ENCODE peak calls at places on chromosome 4, in seven cellular contexts. R is prostate gland, L is stomach, A is H1, D is endothelial cell of umbilical vein, Y is K562, O is GM12878. T is an unnamed sample.

GRCh38 chr4:74624351-74625151 is 169.8 kb downstream of the BTC start:
- DNase-seq in R (no peak), L (no peak), A (no peak), D (peak), Y (peak), O (no peak), T (no peak)

GRCh38 chr4:77044458-77045124 is 31.2 kb downstream of the CCNI start:
- DNase-seq in R (no peak), L (no peak), A (no peak), D (peak), Y (peak), O (peak), T (no peak)

GRCh38 chr4:147103403-147103946 is 157.8 kb upstream of the TTC29 start:
- DNase-seq in R (no peak), L (no peak), A (no peak), D (peak), Y (no peak), O (no peak), T (no peak)

GRCh38 chr4:2333916-2334644 is 72.2 kb upstream of the MXD4 start:
- DNase-seq in R (no peak), L (no peak), A (no peak), D (no peak), Y (no peak), O (no peak), T (no peak)

GRCh38 chr4:74397748-74398426 is 32.9 kb downstream of the EREG start:
- DNase-seq in R (no peak), L (no peak), A (no peak), D (peak), Y (no peak), O (no peak), T (no peak)

GRCh38 chr4:186820371-186820990 is 96.8 kb upstream of the FAT1 start:
- DNase-seq in R (no peak), L (no peak), A (no peak), D (peak), Y (peak), O (no peak), T (no peak)

GRCh38 chr4:76199664-76200211 is 13.9 kb downstream of the SCARB2 start:
- DNase-seq in R (no peak), L (peak), A (no peak), D (peak), Y (no peak), O (peak), T (peak)

GRCh38 chr4:130067419-130067818 is 971.5 kb downstream of the C4orf33 start:
- DNase-seq in R (no peak), L (no peak), A (no peak), D (no peak), Y (no peak), O (no peak), T (no peak)

GRCh38 chr4:175450446-175450845 is 361.6 kb downstream of the GPM6A start:
- DNase-seq in R (no peak), L (no peak), A (no peak), D (no peak), Y (no peak), O (no peak), T (no peak)

GRCh38 chr4:147525494-147526271 is 44.8 kb downstream of the EDNRA start:
- DNase-seq in R (no peak), L (no peak), A (no peak), D (no peak), Y (no peak), O (no peak), T (no peak)

GRCh38 chr4:12041828-12042227 is 613.1 kb upstream of the HS3ST1 start:
- DNase-seq in R (no peak), L (no peak), A (no peak), D (no peak), Y (peak), O (no peak), T (no peak)

GRCh38 chr4:5212255-5213032 is 161.2 kb downstream of the STK32B start:
- DNase-seq in R (no peak), L (no peak), A (no peak), D (no peak), Y (no peak), O (no peak), T (no peak)

GRCh38 chr4:24228692-24229091 is 338.8 kb upstream of the PPARGC1A start:
- DNase-seq in R (no peak), L (no peak), A (no peak), D (no peak), Y (no peak), O (no peak), T (no peak)

GRCh38 chr4:46146993-46147392 is 23.1 kb upstream of the GABRG1 start:
- DNase-seq in R (no peak), L (no peak), A (no peak), D (no peak), Y (no peak), O (no peak), T (no peak)

GRCh38 chr4:98659106-98659592 is 738 bp upstream of the TSPAN5 start:
- DNase-seq in R (no peak), L (no peak), A (no peak), D (no peak), Y (no peak), O (no peak), T (no peak)

GRCh38 chr4:39062094-39062493 is at the start of gene KLHL5:
- DNase-seq in R (no peak), L (no peak), A (no peak), D (no peak), Y (no peak), O (no peak), T (no peak)

GRCh38 chr4:40990202-40990898 is 224.0 kb downstream of the APBB2 start:
- DNase-seq in R (no peak), L (no peak), A (no peak), D (peak), Y (no peak), O (peak), T (no peak)

GRCh38 chr4:78776729-78777555 is 792 bp downstream of the BMP2K start:
- DNase-seq in R (peak), L (peak), A (peak), D (peak), Y (peak), O (no peak), T (peak)
- TF ChIP-seq POLR2A in R (no peak), L (no peak), A (no peak), D (no peak), Y (peak), O (peak), T (no peak)

GRCh38 chr4:154329939-154330338 is 161.7 kb downstream of the DCHS2 start:
- DNase-seq in R (no peak), L (no peak), A (no peak), D (no peak), Y (no peak), O (no peak), T (no peak)

GRCh38 chr4:154335588-154335987 is 156.0 kb downstream of the DCHS2 start:
- DNase-seq in R (no peak), L (no peak), A (no peak), D (no peak), Y (no peak), O (no peak), T (no peak)

GRCh38 chr4:154329268-154329858 is 162.2 kb downstream of the DCHS2 start:
- DNase-seq in R (no peak), L (no peak), A (no peak), D (no peak), Y (peak), O (no peak), T (no peak)

GRCh38 chr4:154328030-154328429 is 163.6 kb downstream of the DCHS2 start:
- DNase-seq in R (no peak), L (no peak), A (no peak), D (no peak), Y (no peak), O (no peak), T (no peak)

DNA sequence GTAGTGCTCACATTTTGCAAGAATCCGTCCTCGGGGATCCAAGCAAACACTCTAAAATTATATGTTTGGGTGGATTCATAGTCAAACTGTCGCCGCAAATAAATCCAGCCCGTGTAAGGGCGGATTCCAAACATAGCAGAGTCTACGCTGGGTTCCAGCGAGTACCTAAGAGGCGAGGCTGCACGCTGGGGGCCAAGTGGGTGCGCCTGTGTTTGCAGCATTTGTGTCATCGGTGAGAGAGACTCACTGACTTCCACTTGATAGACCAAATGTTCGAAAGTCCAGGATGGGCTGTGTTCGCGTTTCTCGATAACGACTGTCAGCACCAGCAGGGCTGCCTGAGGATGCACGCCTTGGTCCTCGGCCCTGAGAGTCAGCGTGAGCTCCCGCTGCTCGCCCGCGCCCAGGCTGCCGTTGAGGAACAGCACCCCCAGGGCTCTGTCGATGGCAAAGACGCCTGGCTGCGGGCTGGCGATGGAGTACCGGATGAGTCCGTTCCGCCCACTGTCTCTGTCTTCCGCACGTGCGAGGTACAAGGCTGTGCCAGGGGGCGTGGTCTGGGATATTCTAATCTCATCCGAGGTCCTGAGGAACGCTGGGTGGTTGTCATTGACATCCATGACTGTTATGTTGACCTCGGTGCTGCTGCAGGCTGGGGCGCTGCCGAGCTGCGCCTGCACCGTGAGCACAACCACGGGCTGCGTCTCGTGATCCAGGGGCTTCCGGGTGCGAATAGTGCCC is 158.7 kb downstream of the DCHS2 start:
- DNase-seq in R (no peak), L (no peak), A (peak), D (no peak), Y (peak), O (peak), T (no peak)
- TF ChIP-seq POLR2AphosphoS5 in R (no peak), L (no peak), A (no peak), D (no peak), Y (no peak), O (no peak), T (no peak)

DNA sequence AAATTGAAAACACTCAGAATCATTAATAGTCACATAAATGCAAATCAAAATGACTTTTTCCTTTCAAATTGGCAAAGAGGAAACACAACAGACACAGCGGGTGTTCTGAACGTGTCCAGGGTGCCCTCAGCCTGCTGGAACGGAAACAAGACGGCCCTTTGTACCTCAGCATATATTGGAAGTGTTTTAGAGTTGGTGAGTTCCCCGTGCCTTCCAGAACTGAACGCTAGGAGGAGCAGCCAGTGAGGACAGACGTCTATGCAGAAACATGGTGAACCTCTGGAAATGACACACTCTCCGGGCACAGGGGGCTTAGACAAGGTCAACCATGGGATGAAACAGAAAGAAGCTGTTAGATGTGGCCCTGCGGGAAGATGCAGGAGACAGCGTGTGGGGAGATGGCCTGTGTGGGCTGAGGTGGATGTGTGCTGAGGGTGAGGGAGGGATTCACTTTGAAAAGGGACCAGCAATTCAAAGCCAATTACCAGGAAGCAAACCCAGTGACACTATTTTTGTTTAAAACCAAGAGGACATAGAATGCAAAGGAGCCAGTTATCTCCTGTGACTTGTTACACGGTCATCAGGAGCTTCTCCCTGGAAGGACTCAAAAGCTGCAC is 40.4 kb downstream of the RNF212 start:
- DNase-seq in R (peak), L (peak), A (no peak), D (peak), Y (peak), O (no peak), T (no peak)
- TF ChIP-seq POLR2A in R (no peak), L (no peak), A (no peak), D (no peak), Y (no peak), O (no peak), T (no peak)

DNA sequence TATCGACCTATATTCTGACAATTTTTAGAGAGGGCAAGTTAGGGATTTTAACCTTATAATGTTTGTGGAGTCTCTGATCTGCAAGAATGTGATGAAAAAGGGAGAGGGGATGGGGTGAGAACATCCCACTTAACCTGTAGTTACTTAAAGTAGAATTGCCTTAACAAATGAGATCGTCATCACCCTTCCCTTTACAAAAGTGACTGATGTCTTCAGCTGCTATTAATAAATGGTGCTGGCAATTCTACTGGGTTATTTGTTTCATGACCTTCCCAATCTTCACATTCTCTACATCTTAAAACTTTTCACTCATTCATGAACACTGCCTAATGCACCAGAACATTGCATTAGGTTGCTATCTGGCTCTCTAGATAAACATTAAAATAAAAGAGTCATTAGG is 873.4 kb upstream of the LCORL start:
- DNase-seq in R (no peak), L (no peak), A (no peak), D (no peak), Y (no peak), O (no peak), T (no peak)
- TF ChIP-seq POLR2AphosphoS5 in R (no peak), L (no peak), A (no peak), D (no peak), Y (no peak), O (no peak), T (no peak)

DNA sequence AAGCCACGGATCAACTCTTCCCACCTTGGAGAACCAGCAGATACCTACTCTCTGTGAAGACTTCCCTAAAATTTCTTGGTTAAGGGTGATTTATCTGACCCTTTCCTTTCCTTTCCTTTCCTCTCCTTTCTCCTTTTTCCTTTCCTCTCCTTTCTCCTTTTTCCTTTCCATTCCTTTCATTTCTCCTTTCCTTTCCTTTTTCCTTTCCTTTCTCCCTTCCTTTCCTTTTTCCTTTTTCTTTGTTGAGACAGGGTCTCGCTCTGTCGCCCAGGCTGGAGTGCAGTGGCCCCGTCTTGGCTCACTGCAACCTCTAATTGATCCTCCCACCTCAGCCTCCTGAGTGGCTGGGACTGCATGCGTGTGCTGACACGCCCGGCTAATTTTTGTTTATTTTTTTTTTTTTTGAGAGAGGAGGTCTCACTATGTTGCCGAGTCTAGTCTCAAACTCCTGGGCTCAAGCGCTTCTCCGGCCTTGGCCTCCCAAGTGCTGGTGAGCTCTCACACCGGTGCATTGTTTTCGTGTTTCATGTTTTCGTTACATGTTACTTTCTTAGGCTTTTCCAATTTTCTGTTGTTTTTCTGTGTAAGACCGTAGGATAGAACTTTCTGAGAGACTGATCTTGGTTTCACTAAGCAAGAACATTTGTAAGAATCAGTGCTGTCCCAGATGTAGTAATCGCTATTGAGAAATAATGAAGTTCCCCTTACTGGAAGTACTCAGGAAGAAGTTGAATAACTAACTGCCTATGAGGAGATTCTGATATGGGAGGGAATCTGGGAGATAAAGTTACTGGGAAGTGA is 2.0 kb downstream of the TMEM165 start:
- DNase-seq in R (no peak), L (no peak), A (no peak), D (peak), Y (peak), O (no peak), T (no peak)
- TF ChIP-seq POLR2A in R (no peak), L (peak), A (no peak), D (no peak), Y (peak), O (no peak), T (no peak)

GRCh38 chr4:21514022-21514421 is 434.6 kb downstream of the KCNIP4 start:
- DNase-seq in R (no peak), L (no peak), A (no peak), D (peak), Y (no peak), O (no peak), T (no peak)

GRCh38 chr4:21512351-21512750 is 436.2 kb downstream of the KCNIP4 start:
- DNase-seq in R (peak), L (no peak), A (no peak), D (peak), Y (peak), O (no peak), T (no peak)

GRCh38 chr4:21522296-21522695 is 426.3 kb downstream of the KCNIP4 start:
- DNase-seq in R (no peak), L (no peak), A (no peak), D (no peak), Y (no peak), O (no peak), T (no peak)

GRCh38 chr4:21517460-21517859 is 431.1 kb downstream of the KCNIP4 start:
- DNase-seq in R (no peak), L (no peak), A (no peak), D (no peak), Y (no peak), O (no peak), T (no peak)
- TF ChIP-seq POLR2AphosphoS5 in R (no peak), L (no peak), A (no peak), D (no peak), Y (no peak), O (no peak), T (no peak)

GRCh38 chr4:119615068-119615744 is 13.4 kb downstream of the PDE5A start:
- DNase-seq in R (no peak), L (no peak), A (no peak), D (peak), Y (no peak), O (no peak), T (no peak)
- TF ChIP-seq POLR2A in R (no peak), L (no peak), A (no peak), D (no peak), Y (no peak), O (no peak), T (no peak)

GRCh38 chr4:17619416-17620105 is 5.1 kb downstream of the MED28 start:
- DNase-seq in R (no peak), L (no peak), A (no peak), D (no peak), Y (no peak), O (no peak), T (no peak)
- TF ChIP-seq POLR2AphosphoS5 in R (no peak), L (no peak), A (no peak), D (no peak), Y (peak), O (no peak), T (no peak)

GRCh38 chr4:145732895-145733880 is 53.2 kb downstream of the C4orf51 start:
- DNase-seq in R (peak), L (peak), A (peak), D (peak), Y (peak), O (peak), T (peak)
- TF ChIP-seq POLR2A in R (peak), L (no peak), A (peak), D (peak), Y (peak), O (peak), T (peak)

DNA sequence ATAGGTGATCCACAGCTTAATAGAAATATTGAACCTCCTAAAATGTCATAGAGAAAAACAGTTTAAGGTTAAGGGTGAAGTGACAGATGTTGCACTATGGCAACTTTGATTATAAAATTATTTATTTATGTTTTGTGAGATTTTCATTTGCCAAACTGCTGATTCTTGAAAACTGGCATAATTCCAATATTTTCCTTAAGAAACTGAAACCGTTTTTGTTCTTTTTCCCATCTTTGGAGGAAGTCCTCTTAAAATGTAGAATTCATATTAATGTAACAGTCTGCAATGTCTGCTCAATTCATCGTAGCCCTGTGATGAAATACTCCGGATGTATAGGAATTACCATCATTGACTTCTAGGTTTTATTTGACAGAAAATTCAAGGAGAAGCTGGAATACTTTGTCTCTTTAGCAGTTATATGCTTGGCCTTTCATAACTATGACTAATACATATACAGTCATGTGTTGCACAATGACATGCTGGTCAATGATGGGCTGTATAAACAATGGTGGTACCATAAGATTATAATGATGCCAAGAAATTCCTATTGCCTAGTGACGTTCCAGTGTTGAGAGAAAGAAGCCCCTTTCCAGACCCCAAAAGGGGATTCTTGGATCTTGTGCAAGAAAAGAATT is 185.0 kb upstream of the GPRIN3 start:
- DNase-seq in R (no peak), L (no peak), A (no peak), D (peak), Y (no peak), O (no peak), T (no peak)
- TF ChIP-seq POLR2AphosphoS5 in R (no peak), L (no peak), A (no peak), D (peak), Y (no peak), O (no peak), T (no peak)

T was measured in GM12892.